ENCODE peak calls at places on chromosomes 12 and 14, in four cellular contexts. B is tibial nerve, Y is astrocyte of the spinal cord, P is progenitor cell of endocrine pancreas. E is an unnamed sample.
A peak's percentile ranks its signal among the peaks of the same experiment; 100 is the strongest.

GRCh38 chr12:4286771-4287317 is 13.3 kb downstream of the CCND2 start:
- DNase-seq in B (no peak), Y (no peak), P (no peak), E (no peak)

GRCh38 chr12:63020269-63020668 is 85.3 kb upstream of the PPM1H start:
- DNase-seq in B (no peak), Y (no peak), P (no peak), E (no peak)

GRCh38 chr12:3004655-3005565 is 45.7 kb downstream of the TEAD4 start:
- DNase-seq in B (no peak), Y (no peak), P (no peak), E (no peak)

GRCh38 chr14:91810699-91811098 is 56.6 kb downstream of the TC2N start:
- DNase-seq in B (no peak), Y (no peak), P (no peak), E (no peak)

GRCh38 chr12:115810166-115810565 is 467.3 kb downstream of the MED13L start:
- DNase-seq in B (no peak), Y (no peak), P (no peak), E (no peak)

GRCh38 chr12:74021937-74022336 is 515.7 kb upstream of the ATXN7L3B start:
- DNase-seq in B (no peak), Y (peak; percentile 69), P (peak; percentile 43), E (no peak)

GRCh38 chr14:45089813-45090212 is 5.9 kb downstream of the PRPF39 start:
- DNase-seq in B (no peak), Y (peak; percentile 40), P (no peak), E (no peak)

GRCh38 chr12:111448831-111449790 is 43.4 kb downstream of the SH2B3 start:
- DNase-seq in B (no peak), Y (no peak), P (no peak), E (peak; percentile 53)

GRCh38 chr12:47346251-47347019 is 266.7 kb upstream of the AMIGO2 start:
- DNase-seq in B (no peak), Y (no peak), P (no peak), E (no peak)

GRCh38 chr12:45329238-45329637 is 113.3 kb downstream of the ANO6 start:
- DNase-seq in B (no peak), Y (no peak), P (no peak), E (no peak)

GRCh38 chr14:69625299-69626131 is 14.1 kb downstream of the SUSD6 start:
- DNase-seq in B (no peak), Y (peak; percentile 28), P (no peak), E (no peak)

GRCh38 chr12:9404031-9404430 is 195.8 kb upstream of the PZP start:
- DNase-seq in B (no peak), Y (no peak), P (no peak), E (no peak)

GRCh38 chr14:97978336-97978735 is 1181.2 kb downstream of the VRK1 start:
- DNase-seq in B (peak; percentile 46), Y (peak; percentile 67), P (peak; percentile 41), E (no peak)

GRCh38 chr12:109840349-109841073 is 7.3 kb upstream of the TRPV4 start:
- DNase-seq in B (no peak), Y (no peak), P (no peak), E (no peak)

GRCh38 chr12:19021646-19022045 is 107.9 kb upstream of the PLEKHA5 start:
- DNase-seq in B (no peak), Y (no peak), P (no peak), E (no peak)

DNA sequence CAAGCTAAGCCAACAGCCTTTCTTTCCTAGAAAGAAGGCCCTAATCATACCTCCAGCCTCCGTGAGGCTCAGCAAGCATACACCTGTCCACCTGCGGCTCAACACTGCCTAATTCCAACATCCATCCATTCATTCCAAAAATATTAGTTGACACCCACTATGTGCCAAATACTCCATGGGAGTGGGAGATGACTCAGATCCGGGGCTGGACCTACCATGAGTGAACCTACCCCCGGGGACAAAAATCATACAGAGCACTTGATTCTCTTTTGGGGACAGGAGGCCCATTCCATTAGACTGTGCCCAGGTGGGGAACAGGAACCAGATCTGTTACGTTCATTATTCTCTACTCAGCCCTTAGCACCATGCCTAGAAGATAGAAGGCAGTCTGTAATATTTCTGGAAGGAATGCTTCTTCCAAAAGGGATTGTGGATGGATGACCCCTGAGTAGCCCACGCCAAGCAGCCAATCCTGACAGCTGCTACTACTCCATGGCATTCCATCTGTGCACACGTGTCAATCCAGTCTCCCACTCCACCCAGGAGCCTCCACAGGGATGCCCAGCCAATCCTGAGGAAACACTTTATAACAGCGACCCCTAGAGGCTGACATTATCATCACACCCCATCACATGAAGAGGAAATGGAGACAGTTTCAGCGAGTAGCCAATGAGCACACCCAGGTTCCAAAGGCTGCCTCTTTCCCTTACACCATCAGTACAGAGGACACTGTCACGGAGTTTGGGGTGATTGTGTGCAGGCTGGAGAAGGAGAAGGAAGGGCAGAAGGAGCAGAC is 170.7 kb downstream of the ESRRB start:
- DNase-seq in B (no peak), Y (no peak), P (peak; percentile 18), E (no peak)
- TF ChIP-seq CTCF in B (no peak), Y (peak; percentile 40), P (peak; percentile 66), E (peak; percentile 38)

GRCh38 chr12:54046809-54047159 is 6.9 kb upstream of the HOXC4 start:
- DNase-seq in B (no peak), Y (no peak), P (no peak), E (no peak)
- TF ChIP-seq CTCF in B (no peak), Y (no peak), P (no peak), E (no peak)

GRCh38 chr14:101185081-101185835 is 281.7 kb upstream of the RTL1 start:
- DNase-seq in B (no peak), Y (no peak), P (no peak), E (no peak)

GRCh38 chr14:101184562-101184961 is 281.0 kb upstream of the RTL1 start:
- DNase-seq in B (no peak), Y (no peak), P (no peak), E (no peak)

GRCh38 chr14:101182476-101182875 is 279.0 kb upstream of the RTL1 start:
- DNase-seq in B (no peak), Y (no peak), P (no peak), E (no peak)

GRCh38 chr14:101184104-101184455 is 280.6 kb upstream of the RTL1 start:
- DNase-seq in B (no peak), Y (no peak), P (no peak), E (peak; percentile 75)

GRCh38 chr14:101183376-101184103 is 280.0 kb upstream of the RTL1 start:
- DNase-seq in B (no peak), Y (no peak), P (peak; percentile 84), E (peak; percentile 80)
- TF ChIP-seq CTCF in B (no peak), Y (peak; percentile 58), P (peak; percentile 77), E (peak; percentile 42)

DNA sequence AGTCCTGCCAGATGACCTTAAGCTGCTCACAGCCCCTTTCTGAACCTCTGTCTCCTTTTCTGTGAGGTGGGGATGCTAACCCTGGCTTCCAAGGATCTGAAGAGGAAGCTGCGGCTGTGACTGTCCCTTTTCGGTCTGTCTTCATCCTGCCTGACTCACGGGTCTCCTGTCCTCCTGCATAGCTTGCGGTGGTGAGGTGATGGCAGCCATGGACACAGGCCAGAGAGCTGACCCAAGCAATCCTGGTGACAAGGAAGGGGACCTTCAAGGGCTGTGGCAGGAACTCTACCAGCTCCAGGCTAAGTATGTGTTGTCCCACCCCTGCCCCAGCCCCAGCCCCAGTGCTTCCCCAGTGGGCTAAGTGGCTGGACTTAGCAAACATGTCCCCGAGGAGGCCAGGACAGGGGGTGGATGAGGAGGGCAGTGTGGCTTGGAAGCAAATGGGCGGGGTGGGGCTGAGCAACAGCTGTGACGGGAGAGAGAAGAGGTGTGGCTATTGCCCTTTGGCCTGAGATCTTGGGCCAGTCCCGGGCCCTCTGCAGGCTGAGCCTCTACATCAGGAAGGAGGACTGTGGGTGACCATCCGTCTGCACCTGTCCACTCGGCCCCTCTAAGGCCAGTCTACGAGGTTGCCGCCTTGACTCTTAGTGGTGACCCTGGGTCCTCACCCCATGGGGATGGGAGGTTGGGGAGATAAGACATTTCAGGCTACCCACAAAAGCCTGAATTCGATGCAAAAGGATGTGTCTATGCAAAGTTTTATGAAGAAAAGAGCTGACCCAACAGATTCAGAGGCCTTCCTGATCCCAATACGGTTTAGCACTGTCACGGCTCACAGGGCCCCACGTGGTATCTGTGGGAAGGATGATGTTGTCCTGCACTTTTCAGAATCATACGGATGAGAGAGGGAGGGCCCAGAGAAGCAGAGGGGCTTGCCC is 1.1 kb downstream of the CCDC197 start:
- DNase-seq in B (no peak), Y (no peak), P (no peak), E (no peak)
- TF ChIP-seq CTCF in B (no peak), Y (no peak), P (no peak), E (no peak)

GRCh38 chr12:90959538-90960139 is 4.7 kb upstream of the CCER1 start:
- DNase-seq in B (no peak), Y (peak; percentile 58), P (no peak), E (no peak)

GRCh38 chr12:90961154-90961553 is 6.2 kb upstream of the CCER1 start:
- DNase-seq in B (no peak), Y (no peak), P (no peak), E (no peak)

GRCh38 chr12:90954428-90954827 is 548 bp downstream of the CCER1 start:
- DNase-seq in B (no peak), Y (no peak), P (no peak), E (no peak)

GRCh38 chr12:90954921-90955320 is at the start of gene CCER1:
- DNase-seq in B (no peak), Y (no peak), P (no peak), E (no peak)

DNA sequence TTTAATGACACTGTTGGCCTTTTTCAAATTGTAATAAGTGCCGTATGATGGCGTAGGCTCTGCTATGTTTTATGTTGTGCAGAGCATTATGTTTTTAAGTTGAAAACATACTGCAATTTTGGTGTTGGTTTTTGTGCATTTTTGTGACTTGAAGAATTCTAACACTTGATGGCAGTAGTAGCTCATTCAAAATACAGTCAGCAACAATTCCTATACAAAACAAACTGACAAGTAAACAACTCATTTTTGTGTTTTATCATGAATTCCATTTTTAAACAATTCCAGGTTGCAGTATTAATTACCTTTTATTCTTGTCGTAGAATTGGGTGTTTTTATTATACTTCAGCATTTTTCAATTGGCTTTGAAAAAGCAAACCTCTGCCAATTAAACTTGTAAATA is 4.0 kb upstream of the CCER1 start:
- DNase-seq in B (no peak), Y (no peak), P (no peak), E (no peak)
- TF ChIP-seq CTCF in B (no peak), Y (peak; percentile 9), P (no peak), E (peak; percentile 49)

E was measured in osteocyte.